ENCODE peak calls at places on chromosomes 11 and 22, in four cellular contexts. W, X, P and T are unnamed samples.

GRCh38 chr22:49853981-49854791 is 542 bp downstream of the ZBED4 start:
- DNase-seq in W (peak; percentile 88), X (no peak), P (no peak), T (peak; percentile 51)

GRCh38 chr11:33055361-33055760 is 16.0 kb downstream of the TCP11L1 start:
- DNase-seq in W (no peak), X (no peak), P (no peak), T (peak; percentile 4)

GRCh38 chr11:124899376-124900145 is 1.9 kb upstream of the ROBO4 start:
- DNase-seq in W (no peak), X (no peak), P (no peak), T (peak; percentile 56)

GRCh38 chr11:19163627-19164026 is 38.2 kb downstream of the CSRP3 start:
- DNase-seq in W (no peak), X (no peak), P (no peak), T (no peak)

GRCh38 chr11:6249822-6250555 is 9.6 kb upstream of the CCKBR start:
- DNase-seq in W (no peak), X (no peak), P (peak; percentile 69), T (peak; percentile 83)

GRCh38 chr11:130369141-130369691 is 54.5 kb upstream of the ZBTB44 start:
- DNase-seq in W (no peak), X (no peak), P (no peak), T (no peak)

GRCh38 chr11:75820636-75821035 is 5.6 kb downstream of the UVRAG start:
- DNase-seq in W (no peak), X (no peak), P (no peak), T (no peak)

GRCh38 chr22:44722611-44723010 is 20.6 kb downstream of the PRR5 start:
- DNase-seq in W (no peak), X (no peak), P (no peak), T (no peak)

GRCh38 chr11:45158210-45158644 is 11.8 kb downstream of the PRDM11 start:
- DNase-seq in W (no peak), X (no peak), P (no peak), T (no peak)

GRCh38 chr22:46574993-46575914 is 37.8 kb upstream of the CELSR1 start:
- DNase-seq in W (peak; percentile 81), X (no peak), P (peak; percentile 56), T (peak; percentile 64)

GRCh38 chr22:40036591-40037225 is 42.0 kb downstream of the FAM83F start:
- DNase-seq in W (no peak), X (peak; percentile 75), P (peak; percentile 52), T (peak; percentile 69)

GRCh38 chr22:44698531-44699421 is 3.2 kb upstream of the PRR5 start:
- DNase-seq in W (no peak), X (peak; percentile 93), P (no peak), T (no peak)

GRCh38 chr11:130555251-130555841 is 106.9 kb downstream of the ADAMTS15 start:
- DNase-seq in W (no peak), X (no peak), P (no peak), T (no peak)

GRCh38 chr11:18312663-18313420 is 9.1 kb downstream of the HPS5 start:
- DNase-seq in W (no peak), X (peak; percentile 61), P (no peak), T (peak; percentile 22)

GRCh38 chr11:67356867-67357561 is 3.7 kb upstream of the POLD4 start:
- DNase-seq in W (no peak), X (peak; percentile 91), P (peak; percentile 41), T (peak; percentile 71)

GRCh38 chr11:44255406-44256071 is 54.4 kb downstream of the ALX4 start:
- DNase-seq in W (no peak), X (no peak), P (no peak), T (no peak)

GRCh38 chr11:100008440-100008839 is 678.6 kb upstream of the ARHGAP42 start:
- DNase-seq in W (no peak), X (no peak), P (no peak), T (no peak)

GRCh38 chr11:66851698-66852465 is 5.0 kb upstream of the LRFN4 start:
- DNase-seq in W (peak; percentile 59), X (no peak), P (no peak), T (no peak)

GRCh38 chr11:8527939-8528338 is 66.1 kb downstream of the STK33 start:
- DNase-seq in W (no peak), X (no peak), P (no peak), T (no peak)

GRCh38 chr22:19178065-19178658 is 374 bp downstream of the SLC25A1 start:
- DNase-seq in W (peak; percentile 85), X (peak; percentile 63), P (peak; percentile 53), T (peak; percentile 46)

GRCh38 chr11:27926981-27927481 is 180.9 kb downstream of the KIF18A start:
- DNase-seq in W (no peak), X (no peak), P (no peak), T (no peak)

GRCh38 chr22:27380826-27381225 is 420.7 kb downstream of the MN1 start:
- DNase-seq in W (no peak), X (no peak), P (no peak), T (no peak)

GRCh38 chr11:20055312-20055711 is 105.0 kb downstream of the DBX1 start:
- DNase-seq in W (no peak), X (no peak), P (no peak), T (no peak)

GRCh38 chr11:76336597-76336996 is 44.3 kb downstream of the THAP12 start:
- DNase-seq in W (no peak), X (no peak), P (no peak), T (no peak)

GRCh38 chr11:130121430-130121978 is 38.1 kb upstream of the ST14 start:
- DNase-seq in W (no peak), X (no peak), P (no peak), T (peak; percentile 48)

GRCh38 chr11:83156996-83157754 is at the start of gene PCF11:
- DNase-seq in W (no peak), X (no peak), P (peak; percentile 99), T (no peak)

GRCh38 chr22:19878461-19879247 is 24.0 kb upstream of the GNB1L start:
- DNase-seq in W (peak; percentile 67), X (no peak), P (no peak), T (no peak)

GRCh38 chr11:111435046-111435698 is 56.1 kb upstream of the POU2AF1 start:
- DNase-seq in W (no peak), X (no peak), P (no peak), T (no peak)

GRCh38 chr11:64008283-64008931 is 22.2 kb downstream of the OTUB1 start:
- DNase-seq in W (peak; percentile 66), X (no peak), P (no peak), T (no peak)

GRCh38 chr11:64007160-64007628 is 21.0 kb downstream of the OTUB1 start:
- DNase-seq in W (peak; percentile 79), X (no peak), P (no peak), T (no peak)

GRCh38 chr11:64009234-64009633 is 23.0 kb downstream of the OTUB1 start:
- DNase-seq in W (no peak), X (no peak), P (no peak), T (no peak)

GRCh38 chr11:64006468-64006867 is 20.2 kb downstream of the OTUB1 start:
- DNase-seq in W (no peak), X (no peak), P (no peak), T (no peak)

DNA sequence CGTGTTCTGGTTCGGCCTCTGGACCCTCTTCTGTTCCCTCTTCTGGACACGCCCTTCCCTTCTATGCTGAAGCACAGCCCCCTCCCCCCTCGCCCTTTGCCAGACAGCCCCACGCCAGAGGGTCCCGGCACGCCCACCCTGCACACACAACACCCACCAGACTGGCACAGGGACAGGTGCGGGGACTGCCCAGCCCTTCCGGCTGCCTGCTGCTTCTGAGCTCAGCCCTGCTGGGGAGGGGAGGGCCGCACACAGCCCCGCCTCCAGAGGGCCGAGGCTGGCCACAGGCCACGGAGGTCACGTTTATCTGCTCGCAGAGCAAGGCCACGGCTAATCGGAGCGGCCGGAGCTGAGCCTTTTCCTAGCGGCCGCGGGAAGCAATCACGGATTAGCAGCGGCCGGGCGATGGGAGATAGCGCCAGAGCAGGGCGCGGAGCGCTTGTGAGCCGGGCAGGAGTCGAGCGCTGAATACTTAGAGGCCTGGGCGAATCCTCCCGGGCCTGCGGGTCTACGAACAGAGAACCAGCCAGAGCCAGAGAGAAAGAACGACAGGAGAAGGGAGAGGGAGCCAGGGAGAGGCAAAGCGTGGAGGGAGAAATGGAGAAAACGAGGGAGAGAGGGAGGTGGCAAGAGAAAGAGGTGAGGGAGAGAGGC is 21.5 kb downstream of the OTUB1 start:
- DNase-seq in W (peak; percentile 95), X (no peak), P (peak; percentile 84), T (peak; percentile 45)
- H3K4me1 ChIP-seq in W (peaks cover 8% of the 10 kb centered on the region), X (peaks cover 12% of the 10 kb centered on the region), P (peaks cover 27% of the 10 kb centered on the region), T (peaks cover 19% of the 10 kb centered on the region)

DNA sequence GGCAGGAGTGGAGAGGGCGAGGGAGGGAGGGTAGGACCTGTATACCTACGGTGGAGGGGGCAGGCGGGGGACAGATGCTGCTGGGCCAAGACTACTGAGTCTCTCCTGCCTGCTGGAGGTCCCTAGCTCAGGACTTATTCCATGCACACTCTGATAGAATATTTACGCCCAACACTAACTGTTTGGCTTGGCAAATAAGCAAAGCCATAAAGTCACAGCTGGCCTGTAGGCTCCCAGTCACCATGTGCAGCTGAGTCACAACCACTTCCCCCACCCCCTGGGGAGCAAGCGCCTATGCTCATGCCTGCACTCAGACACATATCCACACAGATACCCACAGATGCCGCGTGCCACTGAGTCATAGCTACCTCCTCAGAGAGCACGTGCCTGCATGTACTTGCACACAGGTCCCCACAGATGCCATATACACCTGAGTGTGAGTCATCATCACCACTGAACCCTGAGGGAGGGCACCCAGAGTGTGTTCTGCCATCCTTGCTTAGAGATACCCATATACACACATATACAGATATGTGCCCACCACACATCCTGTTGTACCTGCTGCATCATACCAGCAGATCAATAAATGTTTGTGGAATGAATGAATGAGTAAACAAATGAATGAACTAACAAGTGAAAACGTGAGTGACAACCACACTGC is 95.8 kb downstream of the SWAP70 start:
- DNase-seq in W (peak; percentile 97), X (peak; percentile 97), P (peak; percentile 83), T (peak; percentile 99)
- H3K4me1 ChIP-seq in W (peaks cover 16% of the 10 kb centered on the region), X (peaks cover 61% of the 10 kb centered on the region), P (peaks cover 70% of the 10 kb centered on the region), T (peaks cover 33% of the 10 kb centered on the region)

GRCh38 chr11:131894615-131895544 is 524.5 kb downstream of the NTM start:
- DNase-seq in W (no peak), X (no peak), P (no peak), T (no peak)
- H3K4me1 ChIP-seq in W (no peaks in the 10 kb centered on the region), X (peaks cover 36% of the 10 kb centered on the region), P (peaks cover 9% of the 10 kb centered on the region), T (no peaks in the 10 kb centered on the region)

GRCh38 chr11:59247535-59248227 is 35.0 kb upstream of the MPEG1 start:
- DNase-seq in W (no peak), X (peak; percentile 70), P (peak; percentile 38), T (no peak)
- H3K4me1 ChIP-seq in W (no peaks in the 10 kb centered on the region), X (peaks cover 42% of the 10 kb centered on the region), P (peaks cover 16% of the 10 kb centered on the region), T (no peaks in the 10 kb centered on the region)

DNA sequence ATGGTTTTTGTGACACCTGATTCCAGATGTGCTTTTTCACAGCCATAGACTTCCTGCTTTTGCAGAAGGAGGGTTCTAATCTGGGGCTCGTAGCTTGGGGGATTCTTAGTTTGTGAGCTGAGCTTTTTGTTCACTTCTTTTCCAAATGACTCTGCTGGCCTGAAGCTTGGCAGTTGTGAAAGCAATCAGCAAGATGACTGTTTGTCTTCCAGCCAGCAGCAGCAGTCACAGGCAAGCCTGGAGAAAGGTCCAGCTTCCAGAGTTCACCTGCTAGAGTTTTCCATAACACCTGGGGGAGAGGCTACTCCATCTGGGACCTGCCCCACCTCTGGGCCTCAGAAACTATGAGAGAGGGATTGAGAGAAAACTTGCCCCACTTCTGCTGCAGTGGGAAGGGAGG is 4.1 kb downstream of the MARK2 start:
- DNase-seq in W (no peak), X (no peak), P (no peak), T (no peak)
- H3K4me1 ChIP-seq in W (peaks cover 12% of the 10 kb centered on the region), X (peaks cover 42% of the 10 kb centered on the region), P (peaks cover 84% of the 10 kb centered on the region), T (peaks cover 18% of the 10 kb centered on the region)